ENCODE peak calls at places on chromosomes 1 and 21, in five cellular contexts. Q is ELR, K is mammary epithelial cell, V is fibroblast of mammary gland, F is kidney tubule cell. M is an unnamed sample.

GRCh38 chr21:35606578-35606977 is 453.7 kb downstream of the SETD4 start:
- DNase-seq in Q (no peak), K (peak), V (peak), F (no peak), M (no peak)

GRCh38 chr1:26109229-26110164 is 2.1 kb upstream of the PDIK1L start:
- DNase-seq in Q (peak), K (no peak), V (no peak), F (peak), M (no peak)

GRCh38 chr1:119000371-119001180 is 12.4 kb upstream of the TBX15 start:
- DNase-seq in Q (no peak), K (no peak), V (no peak), F (no peak), M (no peak)

GRCh38 chr1:204728456-204728855 is 42.9 kb upstream of the LRRN2 start:
- DNase-seq in Q (no peak), K (peak), V (no peak), F (peak), M (no peak)

GRCh38 chr1:41504126-41505035 is 19.9 kb upstream of the EDN2 start:
- DNase-seq in Q (no peak), K (peak), V (peak), F (peak), M (no peak)

GRCh38 chr1:225880210-225880584 is 2.0 kb downstream of the TMEM63A start:
- DNase-seq in Q (no peak), K (no peak), V (no peak), F (no peak), M (no peak)

GRCh38 chr1:224211262-224211962 is 28.4 kb downstream of the DEGS1 start:
- DNase-seq in Q (peak), K (peak), V (peak), F (peak), M (no peak)

GRCh38 chr21:31316072-31316471 is 28.0 kb downstream of the TIAM1 start:
- DNase-seq in Q (no peak), K (no peak), V (no peak), F (no peak), M (no peak)

GRCh38 chr1:109776911-109777310 is 13.2 kb upstream of the EPS8L3 start:
- DNase-seq in Q (peak), K (peak), V (peak), F (peak), M (peak)

M was measured in neural crest cell.